ENCODE peak calls at places on chromosomes 6 and 20, in six cellular contexts. R is endodermal cell, T is putamen, J is hippocampal formation, O is sciatic nerve, L is ovary. G is an unnamed sample.

GRCh38 chr6:46130665-46131064 is 876 bp downstream of the ENPP4 start:
- DNase-seq in J (no peak), T (no peak), O (no peak), L (no peak), R (no peak), G (no peak)

GRCh38 chr6:36098920-36099647 is 31.2 kb upstream of the MAPK13 start:
- DNase-seq in J (no peak), T (no peak), L (no peak), R (peak), O (no peak), G (peak)

GRCh38 chr6:13395272-13396237 is 67.2 kb upstream of the TBC1D7 start:
- DNase-seq in R (no peak), T (peak), O (peak), L (no peak), J (peak), G (peak)

GRCh38 chr6:72861059-72861458 is 239.2 kb downstream of the KCNQ5 start:
- DNase-seq in R (no peak), J (no peak), T (no peak), L (no peak), O (no peak), G (no peak)

GRCh38 chr6:113723182-113723581 is 134.0 kb upstream of the MARCKS start:
- DNase-seq in L (no peak), O (no peak), J (no peak), T (no peak), R (no peak), G (peak)

GRCh38 chr6:155530219-155530834 is 74.7 kb upstream of the NOX3 start:
- DNase-seq in L (no peak), R (no peak), T (peak), O (no peak), J (no peak), G (peak)

GRCh38 chr6:20632696-20633095 is 98.4 kb downstream of the CDKAL1 start:
- DNase-seq in T (no peak), O (no peak), L (no peak), J (no peak), R (no peak), G (no peak)

GRCh38 chr6:106056738-106057390 is 29.3 kb upstream of the PRDM1 start:
- DNase-seq in T (no peak), L (no peak), J (no peak), R (no peak), O (no peak), G (no peak)

GRCh38 chr20:50191065-50191565 is 485 bp downstream of the CEBPB start:
- DNase-seq in T (no peak), R (no peak), J (no peak), L (peak), O (peak), G (peak)

GRCh38 chr6:111597687-111598086 is 8.0 kb downstream of the TRAF3IP2 start:
- DNase-seq in J (no peak), L (no peak), O (no peak), R (no peak), T (no peak), G (no peak)

GRCh38 chr20:53723621-53724020 is 130.0 kb upstream of the ZNF217 start:
- DNase-seq in J (no peak), O (no peak), T (no peak), L (no peak), R (no peak), G (no peak)

GRCh38 chr6:135173989-135174484 is 7.1 kb upstream of the MYB start:
- DNase-seq in O (no peak), T (no peak), R (no peak), L (no peak), J (no peak), G (no peak)

GRCh38 chr6:3231213-3232016 is 4.0 kb upstream of the TUBB2B start:
- DNase-seq in J (peak), R (peak), L (no peak), O (peak), T (peak), G (peak)

GRCh38 chr6:113813207-113813606 is 43.9 kb upstream of the MARCKS start:
- DNase-seq in T (no peak), L (no peak), R (no peak), O (no peak), J (no peak), G (peak)

GRCh38 chr6:56040271-56040670 is 164.9 kb upstream of the BMP5 start:
- DNase-seq in R (no peak), L (no peak), T (peak), J (no peak), O (no peak), G (peak)

GRCh38 chr20:49803418-49803817 is 9.2 kb upstream of the SLC9A8 start:
- DNase-seq in T (no peak), R (no peak), J (no peak), L (no peak), O (no peak), G (no peak)

GRCh38 chr6:47853766-47854165 is 71.9 kb downstream of the OPN5 start:
- DNase-seq in L (no peak), R (no peak), T (no peak), O (no peak), J (no peak), G (no peak)